ENCODE peak calls at places on chromosome 17, in six cellular contexts. F is PC-3, J is left lung, X is stomach, V is A549, S is testis. W is an unnamed sample.

GRCh38 chr17:41775394-41776226 is 10.9 kb downstream of the JUP start:
- DNase-seq in F (no peak), J (no peak), X (no peak), V (peak; percentile 81), S (no peak), W (no peak)

GRCh38 chr17:5047446-5047845 is 12.2 kb upstream of the SLC52A1 start:
- DNase-seq in F (no peak), J (no peak), X (no peak), V (no peak), S (no peak), W (no peak)

GRCh38 chr17:31596382-31597323 is 205.2 kb downstream of the RAB11FIP4 start:
- DNase-seq in F (peak; percentile 87), J (peak; percentile 86), X (no peak), V (peak; percentile 86), S (peak; percentile 19), W (peak; percentile 73)

GRCh38 chr17:71460943-71461342 is 659.9 kb upstream of the SOX9 start:
- DNase-seq in F (peak; percentile 74), J (no peak), X (peak; percentile 44), V (peak; percentile 12), S (peak; percentile 58), W (no peak)

GRCh38 chr17:18064053-18064452 is 23.7 kb upstream of the DRG2 start:
- DNase-seq in F (no peak), J (no peak), X (no peak), V (no peak), S (no peak), W (no peak)

GRCh38 chr17:77501101-77501566 is 360.4 kb downstream of the SEC14L1 start:
- DNase-seq in F (peak; percentile 40), J (no peak), X (no peak), V (peak; percentile 57), S (peak; percentile 38), W (no peak)

GRCh38 chr17:74217036-74217725 is 3.8 kb downstream of the TTYH2 start:
- DNase-seq in F (no peak), J (no peak), X (no peak), V (peak; percentile 36), S (no peak), W (no peak)

GRCh38 chr17:7852919-7853692 is 1.8 kb upstream of the TMEM88 start:
- DNase-seq in F (no peak), J (no peak), X (no peak), V (no peak), S (no peak), W (peak; percentile 51)

GRCh38 chr17:7176870-7177209 is 2.3 kb downstream of the ASGR1 start:
- DNase-seq in F (no peak), J (no peak), X (no peak), V (no peak), S (no peak), W (no peak)

GRCh38 chr17:35163886-35164285 is 16.3 kb downstream of the UNC45B start:
- DNase-seq in F (no peak), J (no peak), X (no peak), V (no peak), S (peak; percentile 25), W (no peak)

GRCh38 chr17:1641065-1641403 is 4.5 kb downstream of the SCARF1 start:
- DNase-seq in F (no peak), J (no peak), X (no peak), V (no peak), S (no peak), W (no peak)

GRCh38 chr17:15398736-15399331 is 57.4 kb upstream of the TEKT3 start:
- DNase-seq in F (peak; percentile 93), J (no peak), X (no peak), V (peak; percentile 21), S (no peak), W (no peak)

GRCh38 chr17:83061586-83061985 is 17.8 kb upstream of the METRNL start:
- DNase-seq in F (no peak), J (peak; percentile 21), X (peak; percentile 14), V (no peak), S (no peak), W (no peak)

GRCh38 chr17:31387438-31387837 is 4.0 kb upstream of the RAB11FIP4 start:
- DNase-seq in F (no peak), J (no peak), X (no peak), V (no peak), S (no peak), W (no peak)

GRCh38 chr17:18978655-18979054 is 25.9 kb downstream of the FAM83G start:
- DNase-seq in F (no peak), J (no peak), X (no peak), V (no peak), S (no peak), W (no peak)

GRCh38 chr17:1617620-1618174 is 10.9 kb downstream of the SLC43A2 start:
- DNase-seq in F (no peak), J (no peak), X (peak; percentile 52), V (peak; percentile 88), S (peak; percentile 36), W (no peak)

GRCh38 chr17:71883258-71883657 is 237.6 kb upstream of the SOX9 start:
- DNase-seq in F (no peak), J (no peak), X (no peak), V (no peak), S (no peak), W (no peak)

GRCh38 chr17:10724546-10725195 is 5.2 kb downstream of the TMEM220 start:
- DNase-seq in F (no peak), J (no peak), X (no peak), V (no peak), S (no peak), W (no peak)

GRCh38 chr17:20156196-20157077 is 147.3 kb downstream of the SPECC1 start:
- DNase-seq in F (peak; percentile 84), J (peak; percentile 43), X (peak; percentile 49), V (peak; percentile 70), S (peak; percentile 46), W (peak; percentile 67)

GRCh38 chr17:30808785-30809286 is 15.7 kb downstream of the CRLF3 start:
- DNase-seq in F (no peak), J (no peak), X (no peak), V (no peak), S (no peak), W (no peak)

GRCh38 chr17:27475070-27475673 is 18.9 kb downstream of the KSR1 start:
- DNase-seq in F (no peak), J (no peak), X (no peak), V (no peak), S (no peak), W (no peak)

GRCh38 chr17:59436900-59437299 is 105.4 kb downstream of the YPEL2 start:
- DNase-seq in F (no peak), J (no peak), X (no peak), V (no peak), S (no peak), W (no peak)

GRCh38 chr17:59435238-59435637 is 103.8 kb downstream of the YPEL2 start:
- DNase-seq in F (peak; percentile 97), J (no peak), X (no peak), V (no peak), S (no peak), W (no peak)

GRCh38 chr17:59439261-59439660 is 107.8 kb downstream of the YPEL2 start:
- DNase-seq in F (no peak), J (no peak), X (no peak), V (no peak), S (no peak), W (no peak)

GRCh38 chr17:59439711-59440110 is 108.3 kb downstream of the YPEL2 start:
- DNase-seq in F (no peak), J (no peak), X (no peak), V (no peak), S (no peak), W (no peak)

GRCh38 chr17:59437766-59438165 is 106.3 kb downstream of the YPEL2 start:
- DNase-seq in F (no peak), J (no peak), X (no peak), V (no peak), S (no peak), W (no peak)
- H3K27ac ChIP-seq in F (no peak overlapping the region), J (no peak overlapping the region), X (no peak overlapping the region), V (no peak overlapping the region), S (no peak overlapping the region), W (no peak overlapping the region)

DNA sequence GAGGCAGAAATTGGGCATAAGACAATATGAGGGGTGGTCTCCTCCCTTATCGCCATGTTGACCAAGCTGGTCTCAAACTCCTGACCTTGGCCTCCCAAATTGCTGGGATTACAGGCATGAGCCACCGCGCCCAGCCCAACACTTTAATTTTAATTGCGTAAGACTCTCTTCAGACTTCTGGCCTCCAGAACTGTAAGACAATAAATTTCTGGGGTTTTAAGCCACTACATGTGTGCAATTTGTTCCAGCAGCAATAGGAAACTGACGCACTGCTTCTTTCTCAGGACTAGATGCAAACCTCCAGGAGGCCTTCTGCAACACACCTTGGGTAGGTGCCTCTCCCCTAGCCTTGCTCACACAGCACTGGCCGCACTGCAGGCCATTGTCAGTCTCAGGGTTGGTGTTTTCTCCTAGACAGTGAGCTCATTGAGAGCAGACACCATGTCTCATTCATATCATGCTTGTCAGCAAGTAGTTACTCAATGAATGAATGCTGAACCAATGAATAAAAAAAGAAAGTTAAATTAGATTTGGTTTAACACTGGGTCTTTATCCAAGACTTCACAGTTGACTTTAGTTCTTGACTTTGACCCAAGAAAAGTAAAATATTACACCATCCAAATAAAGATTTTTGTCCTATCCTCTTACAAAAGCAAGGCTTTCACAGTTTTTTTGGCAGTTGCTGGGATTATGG is 5.5 kb upstream of the ACSF2 start:
- DNase-seq in F (no peak), J (no peak), X (no peak), V (no peak), S (no peak), W (no peak)
- H3K27ac ChIP-seq in F (no peak overlapping the region), J (peak overlapping the region; percentile 72), X (peak overlapping the region; percentile 85), V (no peak overlapping the region), S (peak overlapping the region; percentile 68), W (peak overlapping the region; percentile 51)

DNA sequence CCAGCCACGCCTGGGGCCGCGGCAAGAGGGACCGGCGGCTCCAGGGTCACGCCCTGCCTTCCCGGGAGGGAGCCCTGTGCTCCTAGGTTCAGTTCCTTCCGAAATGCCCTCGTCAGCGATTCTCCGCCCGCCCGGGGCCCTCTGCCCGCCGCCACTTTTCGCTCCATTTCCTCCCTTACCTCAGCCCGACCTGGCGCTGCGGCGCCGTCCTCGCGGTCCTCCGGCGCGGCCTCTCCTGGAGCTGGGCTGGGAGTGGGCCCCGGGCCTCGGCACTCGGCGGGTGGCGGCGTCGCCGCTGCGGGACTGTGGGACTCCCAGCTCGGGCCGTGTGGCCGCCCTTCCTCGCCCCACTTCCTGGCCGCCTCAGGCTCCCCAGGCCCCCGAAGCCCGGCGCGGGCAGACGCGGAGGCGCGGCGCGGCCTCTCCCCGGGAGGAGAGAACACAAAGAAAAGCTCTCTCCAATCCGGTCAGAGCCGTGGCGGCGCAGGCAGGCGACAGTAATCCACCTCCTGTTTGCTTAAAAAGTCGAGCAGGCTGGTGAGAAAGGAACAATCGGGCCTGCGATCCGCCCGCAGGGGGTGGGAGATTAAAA is 1.6 kb downstream of the BAHCC1 start:
- DNase-seq in F (peak; percentile 53), J (no peak), X (peak; percentile 56), V (peak; percentile 83), S (no peak), W (no peak)
- H3K27ac ChIP-seq in F (peak overlapping the region; percentile 80), J (peak overlapping the region; percentile 93), X (peak overlapping the region; percentile 95), V (peak overlapping the region; percentile 94), S (peak overlapping the region; percentile 97), W (peak overlapping the region; percentile 98)

DNA sequence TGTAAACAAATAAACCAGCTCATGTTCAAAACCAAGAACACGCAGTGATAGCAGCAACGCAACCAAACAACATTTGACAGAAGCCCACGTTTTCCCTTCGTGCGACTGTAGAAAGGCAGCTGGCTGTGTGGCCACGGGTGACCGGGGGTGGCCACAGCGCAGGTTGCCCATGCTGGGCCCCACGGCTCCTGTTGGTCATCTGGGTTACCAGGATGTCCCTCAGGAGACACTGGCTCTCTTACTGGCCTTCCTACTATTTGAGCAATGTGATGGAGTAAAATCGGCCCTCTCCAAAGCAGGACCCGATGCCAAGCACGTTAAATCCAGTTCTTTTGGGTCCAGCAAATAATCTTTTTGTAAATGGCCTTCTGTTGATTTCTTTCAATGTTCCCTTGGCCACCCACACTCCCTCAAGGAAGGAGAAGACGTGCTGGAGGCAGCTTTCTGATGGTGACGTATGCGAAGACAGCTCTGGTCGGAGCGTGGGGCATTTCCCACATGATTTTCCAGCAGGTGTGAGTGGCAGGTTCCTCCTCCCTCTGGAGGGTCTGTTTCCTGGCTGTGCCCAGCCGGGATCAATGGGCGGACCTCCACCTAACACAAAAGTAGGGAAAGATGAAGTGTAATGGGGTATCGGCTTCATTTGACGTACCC is 143.1 kb upstream of the CHMP6 start:
- DNase-seq in F (no peak), J (no peak), X (no peak), V (no peak), S (no peak), W (no peak)
- H3K27ac ChIP-seq in F (no peak overlapping the region), J (no peak overlapping the region), X (no peak overlapping the region), V (no peak overlapping the region), S (no peak overlapping the region), W (no peak overlapping the region)

W was measured in lower lobe of right lung.